ENCODE peak calls at places on chromosomes 13 and 19, in ten cellular contexts. K, V, Y, L, M, D, A, G, T and Z are unnamed samples.

GRCh38 chr19:3062165-3063105 is at the start of gene TLE5:
- DNase-seq in L (peak), M (peak), V (peak), K (peak), D (peak), A (peak), Y (no peak), T (no peak), G (no peak), Z (peak)

GRCh38 chr19:46697142-46697960 is 19.6 kb downstream of the PRKD2 start:
- DNase-seq in G (no peak), V (peak), Y (peak), D (peak), L (no peak), K (no peak), A (peak), T (peak), M (peak), Z (no peak)

GRCh38 chr13:74929436-74929835 is 552.5 kb downstream of the TBC1D4 start:
- DNase-seq in D (no peak), L (no peak), T (no peak), A (no peak), M (no peak), G (peak), Y (peak), V (no peak), K (no peak), Z (no peak)

GRCh38 chr19:42528354-42529247 is at the start of gene CEACAM1:
- DNase-seq in L (peak), Y (no peak), D (peak), T (no peak), A (peak), M (peak), K (peak), V (no peak), G (no peak), Z (peak)

GRCh38 chr13:44404261-44405139 is 30.9 kb downstream of the SERP2 start:
- DNase-seq in L (no peak), A (no peak), T (peak), M (no peak), V (no peak), D (no peak), Y (no peak), G (no peak), K (no peak), Z (no peak)

GRCh38 chr19:38506723-38507550 is 73.4 kb downstream of the RYR1 start:
- DNase-seq in D (peak), V (peak), K (peak), A (peak), T (peak), M (peak), L (peak), Y (peak), G (peak), Z (peak)

GRCh38 chr13:42001580-42001979 is 40.7 kb upstream of the VWA8 start:
- DNase-seq in M (no peak), Y (peak), D (peak), G (peak), K (no peak), T (no peak), L (no peak), A (no peak), V (no peak), Z (no peak)

GRCh38 chr13:94311893-94312292 is 167.6 kb downstream of the DCT start:
- DNase-seq in G (no peak), Y (peak), D (no peak), M (no peak), A (no peak), K (no peak), V (no peak), L (no peak), T (no peak), Z (no peak)

GRCh38 chr19:10408511-10409291 is 5.4 kb upstream of the CDC37 start:
- DNase-seq in Y (no peak), K (no peak), D (peak), T (no peak), L (no peak), A (peak), M (peak), G (no peak), V (no peak), Z (peak)

GRCh38 chr19:2578391-2578826 is 102.5 kb downstream of the GADD45B start:
- DNase-seq in K (no peak), V (no peak), G (peak), L (no peak), M (no peak), Y (peak), D (peak), A (no peak), T (no peak), Z (no peak)

GRCh38 chr19:50896591-50897190 is 14.5 kb downstream of the KLK4 start:
- DNase-seq in T (no peak), L (no peak), G (peak), D (no peak), V (no peak), A (peak), K (no peak), M (peak), Y (peak), Z (peak)

GRCh38 chr13:32736648-32737047 is 150.4 kb downstream of the PDS5B start:
- DNase-seq in G (no peak), D (no peak), M (no peak), L (no peak), A (no peak), T (no peak), K (no peak), V (no peak), Y (peak), Z (no peak)

GRCh38 chr19:38658462-38659306 is 11.2 kb downstream of the ACTN4 start:
- DNase-seq in K (no peak), G (peak), M (no peak), A (no peak), L (no peak), Y (peak), V (no peak), T (no peak), D (no peak), Z (no peak)

GRCh38 chr13:51364404-51365008 is 25.0 kb downstream of the SERPINE3 start:
- DNase-seq in M (no peak), A (no peak), L (no peak), Y (peak), K (no peak), G (peak), T (no peak), V (no peak), D (no peak), Z (no peak)

GRCh38 chr19:3983936-3984583 is 1.2 kb downstream of the EEF2 start:
- DNase-seq in K (no peak), T (no peak), G (no peak), V (no peak), D (peak), A (no peak), L (no peak), M (no peak), Y (peak), Z (no peak)

GRCh38 chr19:1296575-1297271 is 11.1 kb downstream of the EFNA2 start:
- DNase-seq in Y (no peak), A (no peak), M (no peak), T (no peak), V (no peak), K (no peak), L (no peak), G (no peak), D (no peak), Z (no peak)

GRCh38 chr13:94239135-94239534 is 240.3 kb downstream of the DCT start:
- DNase-seq in D (no peak), A (no peak), Y (peak), K (no peak), M (peak), T (no peak), L (no peak), V (no peak), G (peak), Z (no peak)

GRCh38 chr19:58196911-58197616 is 14.2 kb downstream of the ZNF274 start:
- DNase-seq in L (no peak), M (no peak), A (no peak), G (peak), Y (peak), D (no peak), V (no peak), T (no peak), K (no peak), Z (no peak)

GRCh38 chr19:4763021-4763420 is 28.5 kb upstream of the FEM1A start:
- DNase-seq in M (no peak), Y (no peak), L (no peak), K (no peak), V (no peak), A (no peak), D (no peak), G (no peak), T (no peak), Z (no peak)

GRCh38 chr13:50357586-50358118 is 342.4 kb downstream of the KCNRG start:
- DNase-seq in D (no peak), G (peak), A (no peak), L (no peak), Y (peak), V (no peak), T (no peak), K (no peak), M (no peak), Z (no peak)

GRCh38 chr13:86445584-86446140 is 646.4 kb upstream of the SLITRK6 start:
- DNase-seq in M (no peak), Y (no peak), K (no peak), V (no peak), D (no peak), A (no peak), L (no peak), G (no peak), T (no peak), Z (no peak)

GRCh38 chr13:100214886-100215285 is 126.0 kb downstream of the PCCA start:
- DNase-seq in A (no peak), D (no peak), M (no peak), T (no peak), L (no peak), G (peak), K (no peak), Y (peak), V (no peak), Z (no peak)

GRCh38 chr13:78410164-78410563 is 193.2 kb downstream of the POU4F1 start:
- DNase-seq in T (no peak), Y (no peak), K (no peak), D (no peak), A (no peak), M (no peak), G (no peak), L (no peak), V (no peak), Z (no peak)

GRCh38 chr13:94371855-94372254 is 107.6 kb downstream of the DCT start:
- DNase-seq in M (no peak), K (no peak), L (no peak), A (no peak), D (no peak), V (no peak), Y (no peak), T (no peak), G (no peak), Z (no peak)

GRCh38 chr19:29017788-29018187 is 195.2 kb downstream of the UQCRFS1 start:
- DNase-seq in D (no peak), A (no peak), Y (no peak), V (no peak), G (no peak), L (no peak), T (no peak), K (no peak), M (no peak), Z (no peak)

GRCh38 chr13:97257800-97258799 is 36.0 kb downstream of the MBNL2 start:
- DNase-seq in D (no peak), A (peak), M (peak), K (no peak), Y (peak), G (peak), L (no peak), V (no peak), T (no peak), Z (peak)

DNA sequence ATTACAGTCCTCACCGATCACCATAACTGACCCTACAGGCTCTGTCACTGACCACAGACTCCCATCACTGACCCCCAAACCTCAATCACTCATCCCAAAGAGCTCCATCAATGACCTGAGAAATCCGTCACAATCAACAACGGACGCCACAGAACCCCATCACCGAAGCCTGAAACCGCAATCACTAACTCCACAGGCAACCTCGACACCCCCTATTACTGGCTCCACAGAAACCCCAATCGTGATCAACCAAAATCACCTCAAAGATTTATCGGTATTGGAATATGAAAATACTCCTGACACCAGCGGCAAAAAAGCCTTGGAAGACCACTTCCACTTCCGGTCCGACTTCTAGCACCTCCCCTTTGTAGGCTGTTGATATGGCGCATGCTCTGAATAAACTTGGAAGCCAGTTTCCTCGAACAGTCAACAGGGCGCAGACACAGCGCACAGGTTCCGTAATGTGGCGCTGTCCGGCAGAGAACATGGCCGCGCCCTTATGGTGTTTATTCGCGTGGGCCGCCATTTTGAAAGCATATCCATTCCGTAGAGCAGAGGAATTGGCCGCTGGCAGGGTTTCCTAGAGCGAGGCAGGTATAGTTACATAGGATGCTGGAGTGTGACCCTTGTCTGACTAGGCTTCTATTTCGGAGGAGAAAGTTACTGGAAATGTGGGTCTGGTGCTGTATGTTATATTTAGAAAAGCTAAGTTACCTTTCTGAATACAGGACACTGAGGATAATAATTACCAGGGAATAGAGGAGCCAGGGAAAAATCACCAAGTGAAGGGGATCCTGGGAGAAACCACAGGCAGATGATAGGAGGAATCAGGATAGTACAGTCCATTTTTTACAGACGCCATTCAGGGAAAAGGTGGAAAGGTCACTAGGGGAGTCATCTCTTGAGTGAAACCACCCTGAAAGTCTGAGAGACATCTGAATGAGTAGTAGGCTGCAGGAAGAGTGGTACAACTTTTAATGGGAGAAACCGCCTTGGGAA is at the start of gene ZNF585A:
- DNase-seq in A (peak), M (peak), Y (peak), V (peak), K (peak), T (peak), D (peak), L (peak), G (peak), Z (peak)
- TF ChIP-seq CTCF in A (peak), M (no peak), Y (peak), V (no peak), K (no peak), T (peak), D (peak), L (no peak), G (peak), Z (no peak)

GRCh38 chr19:33248553-33248953 is 22.9 kb upstream of the SLC7A10 start:
- DNase-seq in M (no peak), T (no peak), Y (no peak), K (no peak), V (peak), L (no peak), A (no peak), D (no peak), G (no peak), Z (no peak)

GRCh38 chr19:33250500-33250899 is 24.9 kb upstream of the SLC7A10 start:
- DNase-seq in V (no peak), M (no peak), Y (no peak), T (no peak), K (no peak), D (no peak), L (no peak), A (no peak), G (no peak), Z (no peak)

GRCh38 chr19:33248104-33248503 is 22.5 kb upstream of the SLC7A10 start:
- DNase-seq in D (no peak), T (no peak), A (no peak), Y (no peak), L (no peak), V (peak), K (no peak), G (no peak), M (no peak), Z (no peak)

GRCh38 chr19:33249740-33250366 is 24.2 kb upstream of the SLC7A10 start:
- DNase-seq in Y (no peak), V (no peak), D (no peak), M (no peak), L (no peak), T (no peak), K (no peak), G (no peak), A (no peak), Z (no peak)

DNA sequence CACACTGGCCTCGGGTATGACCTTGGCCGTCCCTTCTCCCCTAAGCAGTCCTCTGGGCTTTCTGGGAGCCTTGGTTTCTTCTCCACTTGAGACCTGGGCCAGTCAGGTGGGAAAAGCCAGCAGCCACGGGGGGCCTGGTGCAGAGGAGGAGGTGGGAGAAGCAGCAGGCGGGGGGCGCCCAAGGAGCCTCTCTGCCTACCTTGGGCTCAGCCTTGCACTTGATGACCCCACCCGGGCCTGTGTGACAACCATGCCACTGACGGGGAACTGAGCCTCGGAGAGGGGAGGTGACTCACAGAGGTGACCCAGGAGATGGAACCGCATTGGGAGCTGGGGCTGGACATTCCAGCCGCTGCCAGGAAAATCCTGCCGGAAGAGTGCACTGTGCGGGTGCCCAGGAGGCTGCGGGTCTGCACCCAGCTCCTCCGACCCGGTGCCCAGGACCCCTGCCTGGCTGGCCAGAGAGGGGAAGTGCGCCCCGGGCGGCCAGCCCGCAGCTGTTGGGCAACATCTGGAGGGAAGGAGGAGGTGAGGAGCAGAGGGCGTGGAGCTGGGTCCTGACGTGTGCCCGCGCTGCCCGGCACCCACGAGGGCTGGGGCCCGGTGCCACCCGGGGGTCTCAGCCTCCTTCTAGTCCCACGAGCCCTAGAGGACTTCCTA is 23.4 kb upstream of the SLC7A10 start:
- DNase-seq in D (peak), L (no peak), K (no peak), T (no peak), V (peak), Y (no peak), M (peak), A (no peak), G (no peak), Z (no peak)
- TF ChIP-seq CTCF in D (no peak), L (no peak), K (no peak), T (no peak), V (no peak), Y (no peak), M (no peak), A (no peak), G (no peak), Z (no peak)

DNA sequence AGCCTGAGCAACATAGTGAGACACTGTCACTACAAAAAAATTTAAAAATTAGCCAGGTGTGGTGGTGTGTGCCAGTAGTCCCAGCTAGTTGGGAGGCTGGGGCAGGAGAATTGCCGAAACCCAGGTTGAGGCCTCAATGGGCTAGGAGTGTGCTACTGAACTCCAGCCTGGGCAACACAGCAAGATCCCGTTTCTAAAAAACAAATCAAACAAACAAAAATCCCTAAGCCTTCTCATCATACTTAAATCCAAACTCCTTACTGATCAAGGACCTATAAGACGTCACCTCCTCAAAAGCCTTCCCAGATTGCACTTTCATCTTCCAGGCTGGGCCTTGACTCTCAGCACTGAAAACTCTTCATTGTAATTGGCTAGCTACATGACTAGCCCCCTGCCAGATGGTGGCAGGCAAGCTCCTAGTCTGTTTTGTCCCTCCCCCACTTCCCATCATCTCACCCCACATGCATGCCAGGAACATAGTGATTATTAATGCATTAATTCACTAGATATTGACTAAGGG is 17.5 kb upstream of the NANOS3 start:
- DNase-seq in V (no peak), G (peak), A (no peak), L (no peak), K (no peak), Y (peak), D (no peak), T (no peak), M (no peak), Z (no peak)
- TF ChIP-seq CTCF in V (no peak), G (peak), A (no peak), L (no peak), K (no peak), Y (no peak), D (no peak), T (no peak), M (no peak), Z (no peak)

GRCh38 chr13:82356667-82357066 is 1525.6 kb downstream of the SLITRK1 start:
- DNase-seq in K (no peak), D (no peak), M (no peak), Y (peak), V (no peak), L (no peak), A (no peak), T (no peak), G (peak), Z (no peak)
- TF ChIP-seq CTCF in K (no peak), D (no peak), M (no peak), Y (no peak), V (no peak), L (no peak), A (no peak), T (no peak), G (peak), Z (no peak)

DNA sequence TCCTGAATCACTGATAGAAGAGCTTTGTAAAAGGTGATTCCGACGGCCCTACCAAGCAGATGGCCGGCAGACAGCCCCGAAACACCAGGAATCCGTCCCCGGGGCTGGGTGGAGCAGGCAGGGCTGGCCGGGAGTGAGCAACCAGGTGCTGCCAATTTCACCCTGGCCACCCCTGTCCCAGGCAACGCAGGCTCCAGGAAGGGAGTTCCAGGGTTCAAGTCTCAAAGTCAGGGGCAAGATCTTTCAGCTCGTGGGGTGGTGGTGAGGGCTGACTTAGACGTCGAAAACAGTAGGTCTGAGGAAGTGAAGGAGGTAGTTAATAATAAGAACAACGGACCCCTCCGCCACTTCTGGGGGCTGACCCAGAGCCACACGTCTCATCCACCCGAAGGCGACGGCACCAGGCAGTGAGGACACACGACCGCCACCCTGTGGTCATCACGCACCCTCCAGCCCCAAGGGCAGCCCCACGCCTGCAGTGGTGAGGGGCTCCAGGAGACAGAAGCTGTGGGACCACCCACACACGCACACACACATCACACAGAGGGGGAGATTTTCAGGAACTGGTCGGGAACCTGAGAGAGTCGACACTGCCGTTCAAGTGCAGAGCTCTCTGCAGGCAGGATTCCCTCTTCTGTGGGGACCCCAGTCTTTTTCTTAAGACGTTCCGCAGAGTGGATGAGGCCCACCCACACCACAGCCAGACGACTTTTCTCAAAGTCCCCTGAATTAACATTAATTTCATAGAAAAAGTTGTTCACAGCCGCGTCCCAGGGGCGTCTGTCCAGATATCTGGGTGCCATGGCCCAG is 67.2 kb downstream of the SPACA7 start:
- DNase-seq in K (no peak), M (peak), V (peak), G (no peak), D (no peak), Y (no peak), T (peak), A (no peak), L (no peak), Z (no peak)
- TF ChIP-seq CTCF in K (no peak), M (no peak), V (no peak), G (no peak), D (no peak), Y (peak), T (no peak), A (peak), L (no peak), Z (peak)

GRCh38 chr19:15759962-15760565 is 22.3 kb downstream of the OR10H3 start:
- DNase-seq in G (no peak), Y (no peak), K (no peak), V (no peak), A (no peak), M (peak), T (no peak), D (no peak), L (no peak), Z (peak)
- TF ChIP-seq CTCF in G (no peak), Y (no peak), K (no peak), V (peak), A (no peak), M (no peak), T (no peak), D (no peak), L (no peak), Z (no peak)